ENCODE peak calls at places on chromosomes 11 and 22, in four cellular contexts. X is NCI-H82, O is NCI-H1105, Z is tibial nerve. G is an unnamed sample.

GRCh38 chr11:12090761-12091261 is 19.6 kb upstream of the MICAL2 start:
- DNase-seq in O (no peak), X (no peak), Z (no peak), G (no peak)

GRCh38 chr11:69394902-69395690 is 86.4 kb upstream of the LINC01488 start:
- DNase-seq in O (no peak), X (no peak), Z (no peak), G (no peak)

GRCh38 chr11:1832181-1832988 is 2.4 kb upstream of the SYT8 start:
- DNase-seq in X (peak), O (peak), Z (no peak), G (peak)

GRCh38 chr11:108592591-108593213 is 866 bp downstream of the EXPH5 start:
- DNase-seq in Z (no peak), X (peak), O (peak), G (no peak)

GRCh38 chr11:83070044-83070877 is 1.4 kb downstream of the RAB30 start:
- DNase-seq in Z (no peak), O (no peak), X (peak), G (peak)

GRCh38 chr11:79708319-79708928 is 267.6 kb upstream of the TENM4 start:
- DNase-seq in X (peak), Z (no peak), O (peak), G (no peak)

GRCh38 chr11:130979386-130979972 is 63.2 kb upstream of the SNX19 start:
- DNase-seq in Z (no peak), X (peak), O (peak), G (peak)

GRCh38 chr11:13280777-13281176 is 3.2 kb downstream of the BMAL1 start:
- DNase-seq in O (no peak), X (no peak), Z (no peak), G (no peak)

GRCh38 chr11:44097821-44098220 is 2.3 kb downstream of the EXT2 start:
- DNase-seq in O (no peak), Z (no peak), X (no peak), G (peak)

GRCh38 chr11:130451261-130452019 is 3.0 kb downstream of the ADAMTS15 start:
- DNase-seq in O (no peak), X (no peak), Z (peak), G (peak)

GRCh38 chr11:113106507-113106906 is 145.3 kb downstream of the NCAM1 start:
- DNase-seq in X (no peak), O (no peak), Z (no peak), G (no peak)

GRCh38 chr11:9574806-9575530 is 1.5 kb downstream of the WEE1 start:
- DNase-seq in X (peak), O (peak), Z (peak), G (peak)

GRCh38 chr11:15288801-15289342 is 174.1 kb downstream of the INSC start:
- DNase-seq in X (no peak), O (no peak), Z (no peak), G (no peak)

GRCh38 chr11:73263640-73264039 is 8.5 kb upstream of the P2RY6 start:
- DNase-seq in X (no peak), O (no peak), Z (no peak), G (no peak)

GRCh38 chr11:90722552-90723190 is 499.8 kb upstream of the CHORDC1 start:
- DNase-seq in X (no peak), Z (no peak), O (no peak), G (peak)

GRCh38 chr22:44583854-44584253 is 85.8 kb upstream of the RTL6 start:
- DNase-seq in X (no peak), Z (no peak), O (no peak), G (no peak)

GRCh38 chr11:127412722-127413121 is 412.2 kb upstream of the KIRREL3 start:
- DNase-seq in O (no peak), X (no peak), Z (no peak), G (no peak)

GRCh38 chr11:95799531-95799930 is 9.2 kb downstream of the CEP57 start:
- DNase-seq in O (no peak), X (no peak), Z (no peak), G (no peak)

GRCh38 chr11:62801071-62801470 is 4.2 kb downstream of the NXF1 start:
- DNase-seq in Z (no peak), O (no peak), X (no peak), G (no peak)

GRCh38 chr11:69382131-69383128 is 88.5 kb downstream of the MYEOV start:
- DNase-seq in O (no peak), Z (peak), X (no peak), G (no peak)

GRCh38 chr22:30425616-30426394 is at the start of gene MTFP1:
- DNase-seq in X (peak), O (no peak), Z (no peak), G (peak)

GRCh38 chr11:86360775-86361395 is 13.8 kb upstream of the CCDC81 start:
- DNase-seq in Z (no peak), X (peak), O (no peak), G (peak)

GRCh38 chr22:33812578-33812977 is 107.7 kb downstream of the LARGE1 start:
- DNase-seq in Z (no peak), O (no peak), X (no peak), G (no peak)

GRCh38 chr11:95443386-95443785 is 212.4 kb upstream of the SESN3 start:
- DNase-seq in Z (no peak), X (no peak), O (no peak), G (no peak)

GRCh38 chr11:20399498-20399897 is 12.0 kb downstream of the PRMT3 start:
- DNase-seq in O (no peak), X (no peak), Z (no peak), G (no peak)

GRCh38 chr11:62336949-62337681 is at the start of gene ASRGL1:
- DNase-seq in O (peak), X (peak), Z (peak), G (peak)

GRCh38 chr11:72227316-72228228 is 3.0 kb downstream of the INPPL1 start:
- DNase-seq in Z (no peak), X (no peak), O (peak), G (no peak)